ENCODE peak calls at places on chromosomes 2 and 18, in six cellular contexts. One of them, this sample, is unnamed. For H3K4me1, the result is how much of the 10 kb centered on the place peaks cover.

GRCh38 chr2:162710282-162710891 is 128.2 kb downstream of the KCNH7 start:
- DNase-seq in ovary: no peak
- DNase-seq in PC-9: no peak
- DNase-seq in lung: no peak
- DNase-seq in Karpas-422: no peak
- DNase-seq in aorta: no peak
- DNase-seq in this sample: no peak

GRCh38 chr18:73509460-73509859 is 638.2 kb downstream of the FBXO15 start:
- DNase-seq in Karpas-422: no peak
- DNase-seq in ovary: no peak
- DNase-seq in aorta: no peak
- DNase-seq in PC-9: no peak
- DNase-seq in lung: no peak
- DNase-seq in this sample: no peak

GRCh38 chr2:41194235-41194634 is 742.3 kb upstream of the SLC8A1 start:
- DNase-seq in lung: no peak
- DNase-seq in aorta: no peak
- DNase-seq in Karpas-422: no peak
- DNase-seq in ovary: no peak
- DNase-seq in PC-9: no peak
- DNase-seq in this sample: no peak

GRCh38 chr18:48133675-48134251 is 203.3 kb upstream of the SMAD2 start:
- DNase-seq in Karpas-422: no peak
- DNase-seq in PC-9: peak
- DNase-seq in aorta: no peak
- DNase-seq in ovary: peak
- DNase-seq in lung: peak
- DNase-seq in this sample: no peak

GRCh38 chr2:207720517-207721187 is 9.2 kb downstream of the CCNYL1 start:
- DNase-seq in lung: no peak
- DNase-seq in Karpas-422: no peak
- DNase-seq in ovary: no peak
- DNase-seq in aorta: no peak
- DNase-seq in PC-9: peak
- DNase-seq in this sample: no peak

GRCh38 chr2:172278642-172279041 is 148.7 kb upstream of the ITGA6 start:
- DNase-seq in lung: no peak
- DNase-seq in PC-9: no peak
- DNase-seq in Karpas-422: no peak
- DNase-seq in ovary: no peak
- DNase-seq in aorta: no peak
- DNase-seq in this sample: no peak

GRCh38 chr18:28794459-28795245 is 617.7 kb upstream of the CDH2 start:
- DNase-seq in aorta: no peak
- DNase-seq in PC-9: no peak
- DNase-seq in lung: no peak
- DNase-seq in ovary: no peak
- DNase-seq in Karpas-422: no peak
- DNase-seq in this sample: no peak

GRCh38 chr2:236711440-236711839 is 141.8 kb downstream of the ACKR3 start:
- DNase-seq in Karpas-422: no peak
- DNase-seq in ovary: no peak
- DNase-seq in PC-9: peak
- DNase-seq in aorta: peak
- DNase-seq in lung: no peak
- DNase-seq in this sample: no peak

DNA sequence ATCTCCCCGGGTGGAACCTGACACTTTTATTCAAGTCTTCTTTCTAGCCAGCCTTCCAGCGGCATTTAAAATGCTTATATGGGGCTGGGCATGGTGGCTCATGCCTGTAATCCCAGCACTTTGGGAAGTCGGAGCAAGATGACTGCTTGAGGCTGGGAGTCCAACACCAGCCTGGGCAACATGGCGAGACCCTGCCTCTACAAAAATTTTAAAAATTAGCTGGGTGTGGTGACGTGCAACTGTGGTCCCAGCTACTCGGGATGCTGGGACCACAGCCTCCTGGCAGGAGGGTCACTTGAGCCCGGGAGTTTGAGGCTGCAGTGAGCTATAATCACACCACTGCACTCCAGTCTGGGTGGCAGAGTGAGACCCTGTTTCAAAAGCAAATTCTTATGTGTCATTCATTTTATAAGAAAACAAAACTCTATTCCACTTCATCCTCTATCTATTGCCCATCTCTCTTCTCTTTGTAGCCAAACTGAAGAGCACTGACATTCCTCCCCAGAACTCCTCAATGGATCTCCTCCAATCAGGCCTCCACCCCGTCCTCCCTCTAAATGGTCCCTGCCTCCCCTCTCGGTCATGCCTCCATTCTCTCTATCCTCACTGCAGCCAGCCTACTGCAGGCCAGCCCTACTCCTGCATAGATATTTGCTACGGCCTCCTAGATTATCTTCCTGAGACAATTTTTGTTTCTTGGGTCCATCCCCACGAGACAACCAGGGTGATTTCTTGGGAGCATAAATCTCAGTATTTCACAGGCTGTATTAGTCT is 18.0 kb upstream of the RHOB start:
- DNase-seq in PC-9: no peak
- DNase-seq in ovary: no peak
- DNase-seq in lung: no peak
- DNase-seq in Karpas-422: no peak
- DNase-seq in aorta: no peak
- DNase-seq in this sample: no peak
- H3K4me1 ChIP-seq in PC-9: under half
- H3K4me1 ChIP-seq in ovary: under half
- H3K4me1 ChIP-seq in lung: under half
- H3K4me1 ChIP-seq in Karpas-422: under half
- H3K4me1 ChIP-seq in aorta: under half
- H3K4me1 ChIP-seq in this sample: under half

GRCh38 chr2:150020221-150020620 is 432.6 kb upstream of the MMADHC start:
- DNase-seq in aorta: no peak
- DNase-seq in lung: no peak
- DNase-seq in ovary: no peak
- DNase-seq in Karpas-422: no peak
- DNase-seq in PC-9: no peak
- DNase-seq in this sample: no peak
- H3K4me1 ChIP-seq in aorta: under half
- H3K4me1 ChIP-seq in lung: under half
- H3K4me1 ChIP-seq in ovary: under half
- H3K4me1 ChIP-seq in Karpas-422: under half
- H3K4me1 ChIP-seq in PC-9: under half
- H3K4me1 ChIP-seq in this sample: under half

GRCh38 chr2:46776687-46777327 is 138.8 kb downstream of the MCFD2 start:
- DNase-seq in lung: no peak
- DNase-seq in aorta: no peak
- DNase-seq in Karpas-422: peak
- DNase-seq in ovary: peak
- DNase-seq in PC-9: peak
- DNase-seq in this sample: no peak

GRCh38 chr2:46780411-46780800 is 135.2 kb downstream of the MCFD2 start:
- DNase-seq in Karpas-422: no peak
- DNase-seq in PC-9: no peak
- DNase-seq in aorta: peak
- DNase-seq in ovary: peak
- DNase-seq in lung: no peak
- DNase-seq in this sample: no peak

GRCh38 chr2:46780801-46781445 is 134.7 kb downstream of the MCFD2 start:
- DNase-seq in lung: no peak
- DNase-seq in PC-9: no peak
- DNase-seq in ovary: no peak
- DNase-seq in Karpas-422: peak
- DNase-seq in aorta: no peak
- DNase-seq in this sample: no peak

GRCh38 chr2:46779447-46779941 is 136.1 kb downstream of the MCFD2 start:
- DNase-seq in Karpas-422: no peak
- DNase-seq in aorta: no peak
- DNase-seq in PC-9: peak
- DNase-seq in lung: no peak
- DNase-seq in ovary: no peak
- DNase-seq in this sample: no peak

GRCh38 chr2:46778516-46778915 is 137.1 kb downstream of the MCFD2 start:
- DNase-seq in ovary: no peak
- DNase-seq in lung: no peak
- DNase-seq in aorta: no peak
- DNase-seq in Karpas-422: no peak
- DNase-seq in PC-9: no peak
- DNase-seq in this sample: no peak
- H3K4me1 ChIP-seq in ovary: under half
- H3K4me1 ChIP-seq in lung: under half
- H3K4me1 ChIP-seq in aorta: under half
- H3K4me1 ChIP-seq in Karpas-422: under half
- H3K4me1 ChIP-seq in PC-9: under half
- H3K4me1 ChIP-seq in this sample: under half

DNA sequence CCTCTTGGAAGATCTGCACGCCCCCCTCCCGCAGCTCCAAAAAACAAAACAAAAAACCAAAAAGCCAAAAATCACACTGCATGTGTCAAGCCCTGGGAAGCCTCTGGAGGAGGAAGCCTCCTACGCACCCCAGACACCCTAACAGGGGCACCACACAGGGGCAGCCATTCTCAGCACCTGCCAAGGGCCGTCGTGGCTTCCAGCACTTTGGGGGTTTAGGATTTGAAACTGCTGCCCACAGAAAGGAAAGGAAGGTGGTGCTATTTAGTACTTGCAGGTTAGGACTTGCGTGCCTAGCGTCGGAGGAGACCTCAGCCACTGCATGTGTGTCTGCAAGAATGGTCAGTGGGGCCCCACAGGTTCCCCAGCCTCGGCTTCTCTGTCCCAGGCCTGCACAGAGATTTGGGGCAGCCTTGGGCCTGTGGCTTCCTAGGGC is 419 bp upstream of the GPR55 start:
- DNase-seq in Karpas-422: no peak
- DNase-seq in lung: no peak
- DNase-seq in ovary: no peak
- DNase-seq in aorta: peak
- DNase-seq in PC-9: no peak
- DNase-seq in this sample: peak
- H3K4me1 ChIP-seq in Karpas-422: under half
- H3K4me1 ChIP-seq in lung: under half
- H3K4me1 ChIP-seq in ovary: under half
- H3K4me1 ChIP-seq in aorta: under half
- H3K4me1 ChIP-seq in PC-9: under half
- H3K4me1 ChIP-seq in this sample: under half

GRCh38 chr2:118423776-118424175 is 335.5 kb downstream of the INSIG2 start:
- DNase-seq in aorta: no peak
- DNase-seq in Karpas-422: no peak
- DNase-seq in PC-9: no peak
- DNase-seq in ovary: no peak
- DNase-seq in lung: no peak
- DNase-seq in this sample: no peak
- H3K4me1 ChIP-seq in aorta: under half
- H3K4me1 ChIP-seq in Karpas-422: under half
- H3K4me1 ChIP-seq in PC-9: under half
- H3K4me1 ChIP-seq in ovary: under half
- H3K4me1 ChIP-seq in lung: under half
- H3K4me1 ChIP-seq in this sample: under half

DNA sequence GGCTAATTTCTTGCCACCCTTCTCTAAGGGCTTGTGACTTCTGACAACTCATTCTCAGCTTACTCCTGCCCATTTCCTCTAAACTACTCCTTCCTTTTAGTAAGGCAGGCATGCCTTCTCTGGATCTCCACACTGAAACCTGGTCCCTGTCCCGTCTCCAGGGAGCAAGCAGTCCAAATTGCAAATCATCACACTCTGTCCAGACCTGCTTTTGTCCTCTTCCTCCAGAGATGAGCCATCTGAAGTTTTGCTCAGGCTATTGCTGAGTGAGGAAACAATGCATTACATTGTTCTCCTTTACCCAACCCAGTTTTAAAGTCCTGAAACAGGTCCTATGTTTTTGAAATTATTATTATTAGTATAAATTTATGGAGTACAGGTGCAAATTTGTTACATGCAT is 57.3 kb downstream of the ARHGAP25 start:
- DNase-seq in Karpas-422: no peak
- DNase-seq in lung: no peak
- DNase-seq in ovary: no peak
- DNase-seq in PC-9: no peak
- DNase-seq in aorta: no peak
- DNase-seq in this sample: no peak
- H3K4me1 ChIP-seq in Karpas-422: half or more
- H3K4me1 ChIP-seq in lung: under half
- H3K4me1 ChIP-seq in ovary: under half
- H3K4me1 ChIP-seq in PC-9: under half
- H3K4me1 ChIP-seq in aorta: under half
- H3K4me1 ChIP-seq in this sample: under half

GRCh38 chr2:1993711-1994682 is 249.7 kb upstream of the PXDN start:
- DNase-seq in lung: no peak
- DNase-seq in Karpas-422: no peak
- DNase-seq in aorta: no peak
- DNase-seq in ovary: no peak
- DNase-seq in PC-9: no peak
- DNase-seq in this sample: no peak

GRCh38 chr2:1997409-1997808 is 253.1 kb upstream of the PXDN start:
- DNase-seq in aorta: no peak
- DNase-seq in PC-9: no peak
- DNase-seq in lung: no peak
- DNase-seq in ovary: no peak
- DNase-seq in Karpas-422: no peak
- DNase-seq in this sample: peak

GRCh38 chr2:1995987-1996386 is 251.7 kb upstream of the PXDN start:
- DNase-seq in Karpas-422: no peak
- DNase-seq in aorta: no peak
- DNase-seq in PC-9: no peak
- DNase-seq in ovary: no peak
- DNase-seq in lung: no peak
- DNase-seq in this sample: no peak

GRCh38 chr2:1995584-1995983 is 251.3 kb upstream of the PXDN start:
- DNase-seq in aorta: no peak
- DNase-seq in Karpas-422: no peak
- DNase-seq in PC-9: no peak
- DNase-seq in ovary: no peak
- DNase-seq in lung: no peak
- DNase-seq in this sample: no peak

DNA sequence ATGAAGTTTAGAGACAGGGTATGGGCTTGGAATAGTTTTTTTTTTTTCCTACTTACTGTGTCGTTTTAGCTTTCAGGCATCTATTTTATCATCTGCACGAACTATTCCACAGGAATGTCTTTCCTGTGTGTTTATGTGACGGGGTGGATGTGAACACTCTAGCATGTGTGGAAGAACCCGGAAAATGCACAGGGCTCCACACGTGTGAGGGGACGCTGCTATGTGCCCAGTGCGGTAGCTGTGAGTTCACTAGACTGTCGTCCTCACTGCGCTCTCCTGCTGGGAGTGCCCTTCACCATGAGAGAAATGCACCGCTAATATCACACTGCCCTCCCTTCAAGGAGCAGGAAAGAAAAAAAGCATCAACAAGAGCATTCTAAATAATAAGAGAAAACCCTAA is 250.8 kb upstream of the PXDN start:
- DNase-seq in ovary: no peak
- DNase-seq in PC-9: no peak
- DNase-seq in aorta: no peak
- DNase-seq in lung: no peak
- DNase-seq in Karpas-422: no peak
- DNase-seq in this sample: no peak
- H3K4me1 ChIP-seq in ovary: under half
- H3K4me1 ChIP-seq in PC-9: under half
- H3K4me1 ChIP-seq in aorta: under half
- H3K4me1 ChIP-seq in lung: under half
- H3K4me1 ChIP-seq in Karpas-422: under half
- H3K4me1 ChIP-seq in this sample: under half

DNA sequence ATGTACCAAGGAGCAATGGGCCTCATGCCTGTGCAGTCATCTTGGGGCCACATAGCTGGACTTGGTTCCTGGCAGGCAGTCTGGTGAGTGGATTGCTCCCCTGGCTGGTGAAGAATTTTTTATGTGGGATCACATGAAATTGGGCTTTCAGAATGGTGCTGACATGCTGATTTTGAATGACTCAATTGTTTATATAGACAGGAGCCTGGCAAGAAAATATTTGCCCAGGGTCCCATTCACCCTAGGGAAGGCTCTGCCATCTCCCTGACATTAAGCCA is 266.9 kb downstream of the DYSF start:
- DNase-seq in lung: no peak
- DNase-seq in PC-9: no peak
- DNase-seq in aorta: no peak
- DNase-seq in ovary: no peak
- DNase-seq in Karpas-422: no peak
- DNase-seq in this sample: no peak
- H3K4me1 ChIP-seq in lung: under half
- H3K4me1 ChIP-seq in PC-9: under half
- H3K4me1 ChIP-seq in aorta: under half
- H3K4me1 ChIP-seq in ovary: under half
- H3K4me1 ChIP-seq in Karpas-422: under half
- H3K4me1 ChIP-seq in this sample: under half